ENCODE peak calls at places on chromosomes 3 and 15, in eight cellular contexts. I is lower lobe of right lung, O is OCI-LY7, H is cardiac muscle cell, X is stomach, L is Peyer's patch, D is keratinocyte, A is kidney. F is an unnamed sample.

GRCh38 chr3:127008236-127008635 is 25.3 kb downstream of the PLXNA1 start:
- DNase-seq in I (no peak), O (no peak), H (no peak), X (no peak), L (no peak), D (no peak), A (no peak), F (no peak)

GRCh38 chr3:61141697-61142096 is 109.6 kb downstream of the FHIT start:
- DNase-seq in I (no peak), O (no peak), H (no peak), X (no peak), L (no peak), D (no peak), A (no peak), F (no peak)

GRCh38 chr3:190528721-190529120 is 14.8 kb downstream of the IL1RAP start:
- DNase-seq in I (no peak), O (no peak), H (no peak), X (no peak), L (no peak), D (no peak), A (no peak), F (no peak)

GRCh38 chr15:100721758-100722550 is 119.6 kb downstream of the ASB7 start:
- DNase-seq in I (peak; percentile 73), O (no peak), H (peak; percentile 99), X (peak; percentile 54), L (no peak), D (peak; percentile 99), A (peak; percentile 86), F (peak; percentile 100)

GRCh38 chr15:31228980-31229826 is 97.4 kb upstream of the KLF13 start:
- DNase-seq in I (peak; percentile 74), O (peak; percentile 91), H (no peak), X (peak; percentile 88), L (peak; percentile 68), D (no peak), A (no peak), F (no peak)

GRCh38 chr15:76996526-76997401 is 1.8 kb downstream of the PSTPIP1 start:
- DNase-seq in I (no peak), O (no peak), H (peak; percentile 57), X (no peak), L (peak; percentile 39), D (no peak), A (peak; percentile 71), F (peak; percentile 27)

GRCh38 chr15:60387321-60387720 is 10.5 kb downstream of the ANXA2 start:
- DNase-seq in I (no peak), O (no peak), H (no peak), X (no peak), L (no peak), D (peak; percentile 33), A (no peak), F (no peak)

GRCh38 chr3:98269846-98270245 is 5.8 kb downstream of the OR5H6 start:
- DNase-seq in I (no peak), O (no peak), H (no peak), X (no peak), L (no peak), D (no peak), A (no peak), F (no peak)

GRCh38 chr3:53211704-53212702 is 43.8 kb downstream of the TKT start:
- DNase-seq in I (peak; percentile 11), O (no peak), H (no peak), X (no peak), L (no peak), D (no peak), A (no peak), F (peak; percentile 38)

GRCh38 chr15:39969871-39970270 is 36.0 kb downstream of the EIF2AK4 start:
- DNase-seq in I (peak; percentile 71), O (no peak), H (peak; percentile 84), X (peak; percentile 61), L (no peak), D (no peak), A (no peak), F (peak; percentile 92)

GRCh38 chr3:158369279-158369678 is 201.7 kb upstream of the MLF1 start:
- DNase-seq in I (no peak), O (no peak), H (no peak), X (no peak), L (no peak), D (no peak), A (no peak), F (no peak)

GRCh38 chr3:27613846-27614500 is 108.2 kb downstream of the EOMES start:
- DNase-seq in I (no peak), O (no peak), H (peak; percentile 41), X (no peak), L (no peak), D (no peak), A (no peak), F (no peak)

GRCh38 chr15:31083394-31083790 is 18.1 kb downstream of the TRPM1 start:
- DNase-seq in I (peak; percentile 55), O (no peak), H (no peak), X (peak; percentile 76), L (no peak), D (no peak), A (peak; percentile 84), F (no peak)

GRCh38 chr3:72338082-72338941 is 509.9 kb downstream of the SHQ1 start:
- DNase-seq in I (no peak), O (no peak), H (no peak), X (no peak), L (no peak), D (peak; percentile 84), A (no peak), F (peak; percentile 89)

GRCh38 chr3:144462337-144462736 is 490.7 kb downstream of the DIPK2A start:
- DNase-seq in I (no peak), O (no peak), H (no peak), X (no peak), L (no peak), D (no peak), A (no peak), F (peak; percentile 43)

GRCh38 chr15:65841121-65841930 is 28.0 kb upstream of the RAB11A start:
- DNase-seq in I (peak; percentile 79), O (no peak), H (peak; percentile 67), X (no peak), L (no peak), D (no peak), A (no peak), F (peak; percentile 44)

GRCh38 chr3:32146669-32147315 is 40.4 kb downstream of the GPD1L start:
- DNase-seq in I (no peak), O (peak; percentile 46), H (no peak), X (no peak), L (no peak), D (no peak), A (no peak), F (peak; percentile 27)

GRCh38 chr15:28881170-28881569 is 4.6 kb upstream of the APBA2 start:
- DNase-seq in I (no peak), O (no peak), H (peak; percentile 41), X (no peak), L (no peak), D (no peak), A (peak; percentile 8), F (no peak)

GRCh38 chr15:37995461-37996347 is 61.3 kb downstream of the TMCO5A start:
- DNase-seq in I (no peak), O (peak; percentile 76), H (peak; percentile 84), X (no peak), L (no peak), D (no peak), A (no peak), F (peak; percentile 75)

GRCh38 chr3:175879417-175879816 is 1020.3 kb downstream of the NAALADL2 start:
- DNase-seq in I (no peak), O (no peak), H (no peak), X (no peak), L (no peak), D (no peak), A (no peak), F (no peak)

GRCh38 chr3:71130516-71131384 is 452.8 kb downstream of the FOXP1 start:
- DNase-seq in I (peak; percentile 77), O (peak; percentile 84), H (peak; percentile 89), X (peak; percentile 71), L (peak; percentile 56), D (no peak), A (peak; percentile 78), F (peak; percentile 59)

GRCh38 chr15:58770519-58770856 is 614 bp upstream of the MINDY2 start:
- DNase-seq in I (no peak), O (peak; percentile 56), H (peak; percentile 92), X (no peak), L (no peak), D (no peak), A (no peak), F (no peak)

GRCh38 chr3:9250236-9250635 is 790 bp upstream of the SRGAP3 start:
- DNase-seq in I (no peak), O (no peak), H (no peak), X (no peak), L (no peak), D (no peak), A (no peak), F (no peak)
- TF ChIP-seq CTCF in I (no peak), O (no peak), H (no peak), X (no peak), L (no peak), D (no peak), A (no peak), F (peak; percentile 12)

GRCh38 chr15:98547741-98548166 is 100.6 kb upstream of the IGF1R start:
- DNase-seq in I (peak; percentile 52), O (no peak), H (peak; percentile 40), X (no peak), L (no peak), D (no peak), A (peak; percentile 73), F (no peak)
- H3K4me3 ChIP-seq in I (peak overlapping the region; percentile 59), O (no peak overlapping the region), H (peak overlapping the region; percentile 50), X (peak overlapping the region; percentile 57), L (peak overlapping the region; percentile 42), D (peak overlapping the region; percentile 73), A (peak overlapping the region; percentile 62), F (peak overlapping the region; percentile 38)

GRCh38 chr3:124972457-124972856 is 37.9 kb upstream of the MUC13 start:
- DNase-seq in I (no peak), O (no peak), H (no peak), X (no peak), L (no peak), D (no peak), A (no peak), F (no peak)

GRCh38 chr3:124969963-124970722 is 35.6 kb upstream of the MUC13 start:
- DNase-seq in I (no peak), O (no peak), H (no peak), X (no peak), L (peak; percentile 76), D (no peak), A (no peak), F (no peak)

GRCh38 chr3:124976378-124976777 is 41.8 kb upstream of the MUC13 start:
- DNase-seq in I (no peak), O (no peak), H (no peak), X (no peak), L (no peak), D (no peak), A (no peak), F (peak; percentile 77)

GRCh38 chr3:124978627-124979026 is 44.1 kb upstream of the MUC13 start:
- DNase-seq in I (no peak), O (no peak), H (no peak), X (no peak), L (no peak), D (no peak), A (no peak), F (no peak)

GRCh38 chr3:124974691-124975090 is 40.1 kb upstream of the MUC13 start:
- DNase-seq in I (no peak), O (no peak), H (no peak), X (no peak), L (no peak), D (no peak), A (no peak), F (no peak)
- H3K36me3 ChIP-seq in I (peaks cover 85% of the 10 kb centered on the region), O (no peaks in the 10 kb centered on the region), H (peaks cover 29% of the 10 kb centered on the region), X (peaks cover 38% of the 10 kb centered on the region), L (no peaks in the 10 kb centered on the region), D (peaks cover 2% of the 10 kb centered on the region), A (no peaks in the 10 kb centered on the region), F (peaks cover 8% of the 10 kb centered on the region)

GRCh38 chr3:46948830-46949671 is 27.5 kb downstream of the CCDC12 start:
- DNase-seq in I (peak; percentile 73), O (no peak), H (no peak), X (peak; percentile 60), L (peak; percentile 69), D (no peak), A (peak; percentile 83), F (no peak)
- TF ChIP-seq CTCF in I (no peak), O (no peak), H (no peak), X (no peak), L (no peak), D (no peak), A (no peak), F (no peak)